ENCODE peak calls at places on chromosome 11, in seven cellular contexts. X, G, W, O, U, E and Q are unnamed samples.

GRCh38 chr11:59957094-59957493 is 6.7 kb upstream of the OOSP4A start:
- DNase-seq in X (no peak), G (no peak), W (no peak), O (no peak), U (no peak), E (peak), Q (no peak)

GRCh38 chr11:74739546-74740270 is 8.5 kb upstream of the CHRDL2 start:
- DNase-seq in X (peak), G (peak), W (peak), O (peak), U (no peak), E (peak), Q (peak)

GRCh38 chr11:132357811-132358572 is 987.6 kb downstream of the NTM start:
- DNase-seq in X (no peak), G (peak), W (no peak), O (peak), U (no peak), E (no peak), Q (no peak)

GRCh38 chr11:112656772-112657428 is 304.3 kb upstream of the NCAM1 start:
- DNase-seq in X (no peak), G (peak), W (no peak), O (no peak), U (no peak), E (peak), Q (no peak)

GRCh38 chr11:23903044-23903704 is 593.7 kb upstream of the LUZP2 start:
- DNase-seq in X (no peak), G (no peak), W (no peak), O (no peak), U (no peak), E (peak), Q (no peak)

GRCh38 chr11:57154718-57155117 is 27.0 kb upstream of the LRRC55 start:
- DNase-seq in X (no peak), G (no peak), W (no peak), O (no peak), U (no peak), E (no peak), Q (no peak)

GRCh38 chr11:350723-351255 is 18.5 kb upstream of the B4GALNT4 start:
- DNase-seq in X (no peak), G (no peak), W (no peak), O (no peak), U (no peak), E (no peak), Q (peak)

GRCh38 chr11:33697997-33698396 is 2.6 kb downstream of the C11orf91 start:
- DNase-seq in X (no peak), G (no peak), W (no peak), O (no peak), U (no peak), E (no peak), Q (no peak)

GRCh38 chr11:34027516-34028406 is 23.8 kb upstream of the CAPRIN1 start:
- DNase-seq in X (no peak), G (no peak), W (no peak), O (peak), U (no peak), E (no peak), Q (no peak)

GRCh38 chr11:27656806-27657483 is 43.3 kb downstream of the BDNF start:
- DNase-seq in X (no peak), G (no peak), W (no peak), O (no peak), U (no peak), E (no peak), Q (no peak)